ENCODE peak calls at places on chromosomes 12 and 14, in six cellular contexts. F is CD4-positive, alpha-beta T cell; S is endodermal cell; Y is suprapubic skin; H is CD4-positive, alpha-beta memory T cell; W is Karpas-422. T is an unnamed sample.

GRCh38 chr14:60722836-60723217 is 1.3 kb downstream of the SIX4 start:
- DNase-seq in F (no peak), S (no peak), Y (no peak), H (no peak), W (peak), T (no peak)

GRCh38 chr14:33103489-33103888 is 164.8 kb downstream of the NPAS3 start:
- DNase-seq in F (no peak), S (no peak), Y (no peak), H (no peak), W (no peak), T (no peak)

GRCh38 chr12:96208801-96209534 is 14.8 kb downstream of the ELK3 start:
- DNase-seq in F (no peak), S (no peak), Y (no peak), H (no peak), W (peak), T (no peak)

GRCh38 chr12:53551889-53552291 is 44.6 kb upstream of the NPFF start:
- DNase-seq in F (no peak), S (no peak), Y (no peak), H (no peak), W (no peak), T (no peak)

GRCh38 chr12:97502600-97502999 is 40.0 kb downstream of the RMST start:
- DNase-seq in F (no peak), S (no peak), Y (no peak), H (no peak), W (no peak), T (no peak)

GRCh38 chr12:57611116-57611809 is at the start of gene ARHGEF25:
- DNase-seq in F (no peak), S (peak), Y (peak), H (no peak), W (peak), T (peak)

GRCh38 chr12:50708619-50709018 is 55.3 kb upstream of the ATF1 start:
- DNase-seq in F (no peak), S (no peak), Y (no peak), H (no peak), W (no peak), T (no peak)

GRCh38 chr14:75630695-75631452 is 29.8 kb downstream of the ERG28 start:
- DNase-seq in F (no peak), S (peak), Y (no peak), H (no peak), W (no peak), T (no peak)

GRCh38 chr12:93636708-93637107 is 40.5 kb upstream of the CRADD start:
- DNase-seq in F (no peak), S (no peak), Y (no peak), H (no peak), W (no peak), T (no peak)

GRCh38 chr14:64953310-64953654 is 10.7 kb upstream of the GPX2 start:
- DNase-seq in F (no peak), S (no peak), Y (peak), H (no peak), W (no peak), T (no peak)

GRCh38 chr12:69092137-69092536 is 147.2 kb upstream of the CPSF6 start:
- DNase-seq in F (no peak), S (no peak), Y (no peak), H (no peak), W (no peak), T (no peak)
- H3K27ac ChIP-seq in F (no peak), S (no peak), Y (no peak), H (no peak), W (no peak), T (no peak)

DNA sequence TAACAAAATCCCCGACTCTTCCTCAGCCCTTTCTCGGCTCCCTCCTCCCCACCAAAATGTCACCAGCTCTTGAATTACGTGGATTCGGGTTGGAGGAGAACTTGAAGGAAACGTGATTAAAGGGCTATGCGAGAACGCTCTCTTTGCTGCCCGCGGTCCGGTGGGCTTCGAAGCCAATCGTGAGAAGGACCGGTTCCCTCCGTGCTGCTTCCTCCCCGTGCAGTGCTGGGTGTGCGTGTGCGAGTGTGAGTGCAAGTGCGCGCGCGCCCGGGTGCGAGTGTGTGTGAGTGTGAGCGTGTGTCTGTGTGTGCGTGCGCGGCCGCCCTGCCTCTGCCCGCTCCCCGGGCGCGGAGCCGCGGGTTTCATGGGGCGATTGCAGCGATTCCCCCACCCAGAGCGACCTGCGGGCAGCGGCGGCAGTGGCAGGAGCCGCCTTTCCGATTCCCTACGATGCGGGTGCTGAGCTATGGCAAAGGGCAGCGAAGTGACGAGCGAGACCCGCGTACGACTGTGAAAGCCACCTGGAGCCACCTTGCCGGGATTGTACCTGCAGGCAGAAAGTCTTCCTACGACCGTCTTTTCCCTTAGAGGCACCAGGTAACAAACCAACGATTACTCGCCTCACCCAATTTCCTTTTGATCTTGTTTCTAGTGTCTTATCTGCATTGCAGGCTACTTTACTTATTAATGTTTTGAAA is 1.4 kb downstream of the LRFN5 start:
- DNase-seq in F (no peak), S (peak), Y (no peak), H (no peak), W (no peak), T (no peak)
- H3K27ac ChIP-seq in F (no peak), S (no peak), Y (peak), H (no peak), W (no peak), T (no peak)

GRCh38 chr12:102440109-102440405 is 40.3 kb downstream of the IGF1 start:
- DNase-seq in F (no peak), S (no peak), Y (no peak), H (no peak), W (no peak), T (no peak)

GRCh38 chr12:102438047-102438822 is 42.1 kb downstream of the IGF1 start:
- DNase-seq in F (no peak), S (no peak), Y (no peak), H (no peak), W (no peak), T (no peak)

GRCh38 chr12:102441077-102441596 is 39.2 kb downstream of the IGF1 start:
- DNase-seq in F (no peak), S (no peak), Y (no peak), H (no peak), W (no peak), T (no peak)

GRCh38 chr12:102438823-102439205 is 41.5 kb downstream of the IGF1 start:
- DNase-seq in F (no peak), S (no peak), Y (no peak), H (no peak), W (no peak), T (no peak)

GRCh38 chr12:102439391-102440108 is 40.8 kb downstream of the IGF1 start:
- DNase-seq in F (no peak), S (no peak), Y (no peak), H (no peak), W (no peak), T (no peak)
- H3K27ac ChIP-seq in F (no peak), S (no peak), Y (no peak), H (no peak), W (no peak), T (no peak)

GRCh38 chr14:94373708-94374107 is 14.7 kb downstream of the SERPINA1 start:
- DNase-seq in F (no peak), S (peak), Y (peak), H (no peak), W (no peak), T (no peak)
- H3K27ac ChIP-seq in F (no peak), S (no peak), Y (no peak), H (no peak), W (no peak), T (no peak)